ENCODE peak calls at places on chromosomes 1 and 21, in nine cellular contexts. H is bronchial epithelial cell; F is adrenal gland; C is cardiac muscle cell; E is CD4-positive, alpha-beta memory T cell; W is neuronal stem cell; X is choroid plexus epithelial cell; I is suprapubic skin; U is epithelial cell of proximal tubule. B is an unnamed sample.

GRCh38 chr1:181013144-181013543 is 9.5 kb downstream of the STX6 start:
- DNase-seq in E (peak), I (no peak), C (peak), U (no peak), F (no peak), W (no peak), H (no peak), X (peak), B (no peak)

GRCh38 chr1:95126366-95126765 is 9.2 kb downstream of the TLCD4 start:
- DNase-seq in W (no peak), U (no peak), H (no peak), C (no peak), E (no peak), F (no peak), I (no peak), X (no peak), B (no peak)

GRCh38 chr1:59171788-59172187 is 125.1 kb upstream of the FGGY start:
- DNase-seq in W (no peak), H (no peak), I (no peak), F (no peak), X (no peak), C (no peak), E (no peak), U (no peak), B (no peak)

GRCh38 chr1:14732726-14733052 is 134.2 kb downstream of the KAZN start:
- DNase-seq in H (no peak), E (no peak), X (no peak), W (no peak), U (no peak), C (no peak), F (no peak), I (no peak), B (no peak)

GRCh38 chr1:26097696-26098095 is 13.9 kb upstream of the PDIK1L start:
- DNase-seq in C (peak), W (no peak), F (no peak), E (no peak), U (no peak), X (peak), H (no peak), I (no peak), B (no peak)

GRCh38 chr21:46067505-46068201 is 30.3 kb upstream of the COL6A2 start:
- DNase-seq in E (no peak), W (no peak), U (no peak), X (no peak), H (no peak), F (no peak), I (no peak), C (no peak), B (no peak)

GRCh38 chr21:43287111-43287973 is 118.5 kb downstream of the CRYAA start:
- DNase-seq in C (no peak), I (no peak), X (peak), W (no peak), U (no peak), E (no peak), F (no peak), H (no peak), B (no peak)

GRCh38 chr1:51622455-51622913 is 5.6 kb downstream of the OSBPL9 start:
- DNase-seq in I (peak), U (peak), E (no peak), X (peak), C (peak), F (peak), H (peak), W (no peak), B (no peak)

GRCh38 chr1:37931493-37932158 is 15.2 kb downstream of the INPP5B start:
- DNase-seq in F (peak), W (peak), X (peak), E (peak), U (peak), H (peak), I (peak), C (peak), B (peak)

GRCh38 chr21:45457832-45458172 is 52.8 kb downstream of the COL18A1 start:
- DNase-seq in I (no peak), F (no peak), E (no peak), W (no peak), H (no peak), X (no peak), U (no peak), C (no peak), B (no peak)

GRCh38 chr1:214002472-214002871 is 14.7 kb downstream of the PROX1 start:
- DNase-seq in U (no peak), X (peak), W (no peak), I (no peak), C (peak), H (peak), E (no peak), F (no peak), B (no peak)

GRCh38 chr1:112713466-112714312 is 1.4 kb downstream of the PPM1J start:
- DNase-seq in W (no peak), H (no peak), U (no peak), E (no peak), X (no peak), I (no peak), F (no peak), C (no peak), B (peak)

GRCh38 chr1:14897997-14898645 is 255.4 kb upstream of the TMEM51 start:
- DNase-seq in H (no peak), X (peak), U (no peak), E (no peak), F (no peak), I (no peak), W (no peak), C (no peak), B (no peak)

DNA sequence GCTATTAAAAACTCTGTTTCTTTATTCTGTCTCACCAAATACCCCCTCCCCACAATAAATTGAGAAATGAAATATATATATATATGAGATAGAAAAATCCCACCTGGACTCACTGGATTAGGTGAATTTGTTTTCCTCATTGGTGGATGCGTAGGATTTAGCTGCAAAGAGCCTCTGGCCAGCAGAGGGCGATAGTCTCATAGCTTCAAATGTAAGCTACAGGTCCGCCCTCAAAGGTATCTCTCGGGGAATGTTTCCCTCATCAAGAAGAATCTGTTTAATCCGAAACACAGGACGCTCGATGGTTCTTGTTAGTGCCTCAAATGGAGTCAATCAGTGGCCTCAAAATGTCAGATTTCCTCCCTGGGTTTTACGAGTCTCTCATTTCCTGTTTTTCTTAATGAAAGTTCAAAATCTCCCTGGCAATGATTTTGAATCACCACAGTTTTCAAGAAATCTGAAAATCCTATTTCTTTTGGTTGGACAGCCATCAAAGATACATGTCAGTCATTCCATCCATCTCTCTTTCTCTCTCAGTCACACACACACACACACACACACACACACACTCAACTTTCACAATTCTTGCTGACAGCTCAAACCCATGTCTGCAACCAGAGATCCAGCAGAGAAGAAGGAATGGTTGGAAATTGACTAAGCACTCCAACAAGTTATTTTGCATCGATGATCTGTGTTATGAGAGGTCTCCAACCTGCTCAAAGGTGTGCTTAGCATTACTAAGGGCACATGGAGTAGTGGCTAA is 13.9 kb upstream of the CAMK1G start:
- DNase-seq in X (peak), W (peak), U (peak), E (peak), F (peak), C (peak), H (peak), I (peak), B (peak)
- H3K4me3 ChIP-seq in X (peak), W (no peak), U (no peak), E (no peak), F (no peak), C (no peak), H (no peak), I (no peak), B (no peak)

DNA sequence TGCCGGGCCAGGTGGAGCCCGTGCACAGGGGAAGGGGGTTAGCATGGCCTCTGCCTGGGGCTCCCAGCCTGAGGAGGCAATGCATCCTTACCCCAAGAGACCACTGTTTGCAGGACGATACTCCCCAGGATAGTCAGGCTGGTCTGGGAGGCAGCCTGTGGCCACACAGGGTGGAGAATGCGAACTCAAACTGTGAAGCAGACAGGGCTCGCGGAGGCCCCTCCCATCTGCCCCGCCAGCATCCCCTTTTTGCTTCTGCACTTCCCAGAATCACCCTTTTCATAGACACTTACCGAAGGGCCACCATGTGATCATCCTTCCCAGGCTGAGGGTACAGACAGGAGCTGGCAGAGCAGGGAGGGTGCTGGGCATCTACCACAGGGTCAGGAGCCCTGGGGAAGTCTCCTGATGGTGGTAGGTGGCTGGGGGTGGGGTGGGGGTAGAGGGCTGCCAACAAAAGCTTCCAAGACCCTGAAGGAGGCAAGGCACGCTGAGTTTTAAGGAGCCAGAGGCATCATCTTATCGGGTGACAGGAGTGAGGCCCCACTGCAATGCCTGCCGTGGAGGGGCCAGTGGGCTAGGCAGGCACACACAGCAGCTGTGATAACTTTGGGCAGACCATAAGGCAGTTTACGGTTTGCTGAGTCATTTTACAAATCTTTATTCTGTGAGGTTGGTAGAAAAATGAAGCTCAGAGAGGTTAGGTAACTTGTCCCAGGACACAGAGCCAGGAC is 31.3 kb upstream of the BTG2 start:
- DNase-seq in E (no peak), F (peak), U (no peak), W (no peak), X (no peak), C (no peak), H (no peak), I (no peak), B (no peak)
- H3K4me3 ChIP-seq in E (no peak), F (no peak), U (no peak), W (no peak), X (no peak), C (no peak), H (no peak), I (peak), B (peak)

GRCh38 chr1:248047008-248047407 is 372 bp downstream of the OR2L3 start:
- DNase-seq in F (no peak), W (no peak), X (no peak), U (no peak), I (no peak), E (no peak), C (no peak), H (no peak), B (no peak)

GRCh38 chr1:248046536-248046935 is at the start of gene OR2L3:
- DNase-seq in X (no peak), F (no peak), C (no peak), E (no peak), U (no peak), W (no peak), I (no peak), H (no peak), B (no peak)

DNA sequence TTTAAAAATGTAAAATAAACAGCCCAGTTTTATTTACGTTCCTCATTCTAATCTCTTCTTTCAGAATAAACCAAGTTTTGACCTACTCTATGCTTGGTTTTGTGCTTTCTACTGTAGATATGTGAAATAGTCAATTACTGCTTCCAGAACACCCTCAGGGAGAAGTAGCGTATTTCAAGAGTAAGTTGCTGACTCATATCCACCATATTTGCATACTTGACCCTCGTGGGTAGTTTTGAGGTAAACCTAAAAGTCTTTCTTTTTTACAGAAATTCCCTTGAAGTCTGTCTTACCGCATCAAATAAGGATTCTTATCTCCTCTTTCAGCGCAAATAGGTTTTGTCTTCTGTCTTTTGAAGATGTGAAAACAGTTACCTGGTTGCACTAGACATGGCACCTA is 1.4 kb upstream of the OR2L3 start:
- DNase-seq in U (no peak), I (no peak), E (no peak), H (no peak), C (no peak), X (no peak), W (no peak), F (no peak), B (no peak)
- H3K4me3 ChIP-seq in U (no peak), I (no peak), E (no peak), H (no peak), C (no peak), X (no peak), W (no peak), F (no peak), B (no peak)

GRCh38 chr1:109206324-109206723 is 7.4 kb upstream of the SARS1 start:
- DNase-seq in E (no peak), F (no peak), H (no peak), I (no peak), W (no peak), U (no peak), C (no peak), X (no peak), B (no peak)

GRCh38 chr1:109207472-109208103 is 6.1 kb upstream of the SARS1 start:
- DNase-seq in W (no peak), E (no peak), X (no peak), F (no peak), U (no peak), C (no peak), I (no peak), H (no peak), B (no peak)

GRCh38 chr1:109208847-109209463 is 4.8 kb upstream of the SARS1 start:
- DNase-seq in E (no peak), H (peak), U (no peak), F (no peak), X (peak), C (peak), I (no peak), W (no peak), B (no peak)

GRCh38 chr1:109210058-109210457 is 3.7 kb upstream of the SARS1 start:
- DNase-seq in X (no peak), I (no peak), E (no peak), H (peak), W (no peak), F (no peak), C (no peak), U (no peak), B (no peak)

DNA sequence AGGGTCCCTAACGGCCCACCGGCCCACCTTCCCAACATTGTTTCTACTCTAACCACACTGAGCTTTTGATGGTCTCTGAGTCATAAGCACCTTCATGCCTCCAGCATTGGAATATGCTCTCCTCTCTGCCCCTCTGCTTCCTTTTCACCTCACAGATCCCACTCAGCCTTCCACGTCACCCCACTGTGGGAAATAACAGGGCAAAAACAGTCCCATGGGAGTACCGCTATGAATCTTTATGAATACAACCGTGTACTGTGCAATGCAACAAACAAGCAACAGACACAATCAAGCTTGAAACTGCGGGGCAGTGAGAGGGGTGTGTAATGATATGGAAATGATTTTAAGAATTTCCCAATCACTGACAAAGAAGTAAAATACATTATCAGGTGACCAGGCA is 5.3 kb upstream of the SARS1 start:
- DNase-seq in C (peak), F (no peak), U (no peak), I (no peak), W (no peak), H (peak), E (no peak), X (peak), B (no peak)
- H3K4me3 ChIP-seq in C (no peak), F (no peak), U (no peak), I (no peak), W (no peak), H (no peak), E (no peak), X (no peak), B (no peak)

B was measured in GM12864.